ENCODE peak calls at places on chromosomes 2 and 18, in nine cellular contexts. One of them, this sample, is unnamed.

GRCh38 chr2:143819190-143819735 is 690.0 kb downstream of the ARHGAP15 start:
- DNase-seq in BE2C: no peak
- DNase-seq in AG08395: peak; percentile 42
- DNase-seq in HL-60: peak; percentile 25
- DNase-seq in Caki2: no peak
- DNase-seq in AG09319: no peak
- DNase-seq in effector CD4-positive, alpha-beta T cell: no peak
- DNase-seq in HTR-8/SVneo: no peak
- DNase-seq in iris pigment epithelial cell: no peak
- DNase-seq in this sample: peak; percentile 23

GRCh38 chr2:55553321-55553720 is 33.8 kb downstream of the CFAP36 start:
- DNase-seq in BE2C: no peak
- DNase-seq in AG08395: no peak
- DNase-seq in HL-60: no peak
- DNase-seq in Caki2: no peak
- DNase-seq in AG09319: no peak
- DNase-seq in effector CD4-positive, alpha-beta T cell: no peak
- DNase-seq in HTR-8/SVneo: no peak
- DNase-seq in iris pigment epithelial cell: no peak
- DNase-seq in this sample: no peak

GRCh38 chr2:120738786-120739771 is 3.4 kb downstream of the GLI2 start:
- DNase-seq in BE2C: no peak
- DNase-seq in AG08395: no peak
- DNase-seq in HL-60: no peak
- DNase-seq in Caki2: no peak
- DNase-seq in AG09319: no peak
- DNase-seq in effector CD4-positive, alpha-beta T cell: no peak
- DNase-seq in HTR-8/SVneo: no peak
- DNase-seq in iris pigment epithelial cell: no peak
- DNase-seq in this sample: no peak

GRCh38 chr2:224220581-224221255 is 181.2 kb downstream of the FAM124B start:
- DNase-seq in BE2C: no peak
- DNase-seq in AG08395: peak; percentile 48
- DNase-seq in HL-60: no peak
- DNase-seq in Caki2: peak; percentile 51
- DNase-seq in AG09319: no peak
- DNase-seq in effector CD4-positive, alpha-beta T cell: no peak
- DNase-seq in HTR-8/SVneo: no peak
- DNase-seq in iris pigment epithelial cell: peak; percentile 45
- DNase-seq in this sample: peak; percentile 42

GRCh38 chr2:203583084-203583695 is 48.1 kb upstream of the RAPH1 start:
- DNase-seq in BE2C: no peak
- DNase-seq in AG08395: no peak
- DNase-seq in HL-60: no peak
- DNase-seq in Caki2: no peak
- DNase-seq in AG09319: no peak
- DNase-seq in effector CD4-positive, alpha-beta T cell: no peak
- DNase-seq in HTR-8/SVneo: no peak
- DNase-seq in iris pigment epithelial cell: peak; percentile 42
- DNase-seq in this sample: no peak

GRCh38 chr18:74665905-74666304 is 68.2 kb downstream of the ZNF407 start:
- DNase-seq in BE2C: no peak
- DNase-seq in AG08395: no peak
- DNase-seq in HL-60: no peak
- DNase-seq in Caki2: no peak
- DNase-seq in AG09319: no peak
- DNase-seq in effector CD4-positive, alpha-beta T cell: no peak
- DNase-seq in HTR-8/SVneo: no peak
- DNase-seq in iris pigment epithelial cell: no peak
- DNase-seq in this sample: no peak

GRCh38 chr2:85324639-85325465 is 2.9 kb downstream of the TGOLN2 start:
- DNase-seq in BE2C: no peak
- DNase-seq in AG08395: peak; percentile 15
- DNase-seq in HL-60: no peak
- DNase-seq in Caki2: peak; percentile 81
- DNase-seq in AG09319: no peak
- DNase-seq in effector CD4-positive, alpha-beta T cell: no peak
- DNase-seq in HTR-8/SVneo: no peak
- DNase-seq in iris pigment epithelial cell: peak; percentile 66
- DNase-seq in this sample: no peak

GRCh38 chr2:37181726-37182684 is 6.5 kb downstream of the SULT6B1 start:
- DNase-seq in BE2C: no peak
- DNase-seq in AG08395: no peak
- DNase-seq in HL-60: no peak
- DNase-seq in Caki2: no peak
- DNase-seq in AG09319: no peak
- DNase-seq in effector CD4-positive, alpha-beta T cell: no peak
- DNase-seq in HTR-8/SVneo: no peak
- DNase-seq in iris pigment epithelial cell: peak; percentile 76
- DNase-seq in this sample: no peak

GRCh38 chr2:11738589-11739436 is 7.6 kb upstream of the LPIN1 start:
- DNase-seq in BE2C: peak; percentile 70
- DNase-seq in AG08395: peak; percentile 76
- DNase-seq in HL-60: no peak
- DNase-seq in Caki2: peak; percentile 56
- DNase-seq in AG09319: peak; percentile 79
- DNase-seq in effector CD4-positive, alpha-beta T cell: no peak
- DNase-seq in HTR-8/SVneo: peak; percentile 67
- DNase-seq in iris pigment epithelial cell: peak; percentile 95
- DNase-seq in this sample: peak; percentile 100

GRCh38 chr2:133090358-133090757 is 420.4 kb upstream of the LYPD1 start:
- DNase-seq in BE2C: peak; percentile 5
- DNase-seq in AG08395: no peak
- DNase-seq in HL-60: no peak
- DNase-seq in Caki2: no peak
- DNase-seq in AG09319: no peak
- DNase-seq in effector CD4-positive, alpha-beta T cell: no peak
- DNase-seq in HTR-8/SVneo: no peak
- DNase-seq in iris pigment epithelial cell: no peak
- DNase-seq in this sample: no peak

GRCh38 chr2:17476820-17477219 is 41.4 kb downstream of the RAD51AP2 start:
- DNase-seq in BE2C: no peak
- DNase-seq in AG08395: no peak
- DNase-seq in HL-60: no peak
- DNase-seq in Caki2: no peak
- DNase-seq in AG09319: no peak
- DNase-seq in effector CD4-positive, alpha-beta T cell: no peak
- DNase-seq in HTR-8/SVneo: no peak
- DNase-seq in iris pigment epithelial cell: no peak
- DNase-seq in this sample: peak; percentile 1

GRCh38 chr2:234593636-234594035 is 96.8 kb upstream of the ARL4C start:
- DNase-seq in BE2C: no peak
- DNase-seq in AG08395: peak; percentile 13
- DNase-seq in HL-60: no peak
- DNase-seq in Caki2: no peak
- DNase-seq in AG09319: no peak
- DNase-seq in effector CD4-positive, alpha-beta T cell: no peak
- DNase-seq in HTR-8/SVneo: no peak
- DNase-seq in iris pigment epithelial cell: peak; percentile 28
- DNase-seq in this sample: no peak

GRCh38 chr2:178142274-178143065 is 30.2 kb downstream of the RBM45 start:
- DNase-seq in BE2C: no peak
- DNase-seq in AG08395: no peak
- DNase-seq in HL-60: no peak
- DNase-seq in Caki2: no peak
- DNase-seq in AG09319: no peak
- DNase-seq in effector CD4-positive, alpha-beta T cell: no peak
- DNase-seq in HTR-8/SVneo: no peak
- DNase-seq in iris pigment epithelial cell: peak; percentile 18
- DNase-seq in this sample: no peak

GRCh38 chr2:218999021-218999880 is 6.0 kb upstream of the CRYBA2 start:
- DNase-seq in BE2C: peak; percentile 59
- DNase-seq in AG08395: no peak
- DNase-seq in HL-60: no peak
- DNase-seq in Caki2: no peak
- DNase-seq in AG09319: no peak
- DNase-seq in effector CD4-positive, alpha-beta T cell: no peak
- DNase-seq in HTR-8/SVneo: no peak
- DNase-seq in iris pigment epithelial cell: no peak
- DNase-seq in this sample: peak; percentile 82

GRCh38 chr2:8636691-8637636 is 44.9 kb upstream of the ID2 start:
- DNase-seq in BE2C: no peak
- DNase-seq in AG08395: peak; percentile 29
- DNase-seq in HL-60: no peak
- DNase-seq in Caki2: peak; percentile 49
- DNase-seq in AG09319: no peak
- DNase-seq in effector CD4-positive, alpha-beta T cell: no peak
- DNase-seq in HTR-8/SVneo: peak; percentile 42
- DNase-seq in iris pigment epithelial cell: peak; percentile 47
- DNase-seq in this sample: no peak

GRCh38 chr2:200609027-200609614 is 23.3 kb downstream of the AOX1 start:
- DNase-seq in BE2C: no peak
- DNase-seq in AG08395: peak; percentile 92
- DNase-seq in HL-60: no peak
- DNase-seq in Caki2: peak; percentile 39
- DNase-seq in AG09319: no peak
- DNase-seq in effector CD4-positive, alpha-beta T cell: no peak
- DNase-seq in HTR-8/SVneo: peak; percentile 46
- DNase-seq in iris pigment epithelial cell: peak; percentile 88
- DNase-seq in this sample: peak; percentile 85

GRCh38 chr2:136665741-136666140 is 99.6 kb upstream of the THSD7B start:
- DNase-seq in BE2C: no peak
- DNase-seq in AG08395: no peak
- DNase-seq in HL-60: no peak
- DNase-seq in Caki2: no peak
- DNase-seq in AG09319: no peak
- DNase-seq in effector CD4-positive, alpha-beta T cell: no peak
- DNase-seq in HTR-8/SVneo: no peak
- DNase-seq in iris pigment epithelial cell: no peak
- DNase-seq in this sample: no peak

GRCh38 chr18:58202406-58202730 is 158.3 kb downstream of the NEDD4L start:
- DNase-seq in BE2C: peak; percentile 72
- DNase-seq in AG08395: no peak
- DNase-seq in HL-60: no peak
- DNase-seq in Caki2: peak; percentile 35
- DNase-seq in AG09319: no peak
- DNase-seq in effector CD4-positive, alpha-beta T cell: no peak
- DNase-seq in HTR-8/SVneo: peak; percentile 65
- DNase-seq in iris pigment epithelial cell: peak; percentile 39
- DNase-seq in this sample: peak; percentile 12